ENCODE peak calls at places on chromosomes 3 and 15, in five cellular contexts. T is cardiac fibroblast, O is testis, B is bronchial epithelial cell, N is PC-3. V is an unnamed sample.
A peak's percentile ranks its signal among the peaks of the same experiment; 100 is the strongest.

GRCh38 chr3:170603770-170604510 is 18.1 kb upstream of the SLC7A14 start:
- DNase-seq in T (peak; percentile 30), O (no peak), B (no peak), N (no peak), V (no peak)

GRCh38 chr3:172317984-172318383 is 130.3 kb downstream of the GHSR start:
- DNase-seq in T (peak; percentile 95), O (peak; percentile 48), B (peak; percentile 87), N (peak; percentile 89), V (peak; percentile 58)

GRCh38 chr3:72413228-72413627 is 435.0 kb downstream of the SHQ1 start:
- DNase-seq in T (peak; percentile 77), O (no peak), B (peak; percentile 57), N (peak; percentile 52), V (no peak)

GRCh38 chr3:187027531-187027936 is 97.2 kb downstream of the ST6GAL1 start:
- DNase-seq in T (no peak), O (no peak), B (no peak), N (no peak), V (peak; percentile 84)

GRCh38 chr3:107928084-107928445 is 162.8 kb downstream of the CD47 start:
- DNase-seq in T (peak; percentile 43), O (no peak), B (peak; percentile 61), N (peak; percentile 59), V (no peak)

GRCh38 chr3:63661242-63661641 is 8.8 kb downstream of the SNTN start:
- DNase-seq in T (peak; percentile 7), O (no peak), B (peak; percentile 18), N (no peak), V (no peak)

GRCh38 chr3:79040701-79041100 is 727.1 kb downstream of the ROBO1 start:
- DNase-seq in T (peak; percentile 73), O (no peak), B (peak; percentile 94), N (peak; percentile 64), V (no peak)

GRCh38 chr3:105040026-105040622 is 326.6 kb upstream of the ALCAM start:
- DNase-seq in T (peak; percentile 34), O (no peak), B (no peak), N (no peak), V (no peak)

GRCh38 chr15:76199106-76200082 is 111.9 kb downstream of the ETFA start:
- DNase-seq in T (peak; percentile 84), O (no peak), B (peak; percentile 15), N (no peak), V (no peak)

GRCh38 chr3:155647196-155647595 is 97.7 kb downstream of the PLCH1 start:
- DNase-seq in T (no peak), O (no peak), B (no peak), N (no peak), V (no peak)

GRCh38 chr3:51390186-51390585 is 899 bp upstream of the RBM15B start:
- DNase-seq in T (no peak), O (no peak), B (no peak), N (no peak), V (peak; percentile 22)

GRCh38 chr15:32651229-32651837 is 9.8 kb downstream of the SCG5 start:
- DNase-seq in T (peak; percentile 80), O (peak; percentile 69), B (peak; percentile 69), N (peak; percentile 88), V (peak; percentile 72)

GRCh38 chr15:55969582-55969981 is 23.8 kb downstream of the NEDD4 start:
- DNase-seq in T (no peak), O (no peak), B (peak; percentile 26), N (peak; percentile 7), V (no peak)

GRCh38 chr15:59313703-59314332 is 58.9 kb downstream of the MYO1E start:
- DNase-seq in T (no peak), O (peak; percentile 46), B (peak; percentile 95), N (peak; percentile 90), V (peak; percentile 93)

GRCh38 chr3:156533205-156533604 is 21.7 kb downstream of the SSR3 start:
- DNase-seq in T (no peak), O (no peak), B (no peak), N (no peak), V (no peak)

GRCh38 chr3:127742580-127742979 is 69.8 kb downstream of the ABTB1 start:
- DNase-seq in T (no peak), O (no peak), B (no peak), N (no peak), V (no peak)

GRCh38 chr15:23866832-23867231 is 179.7 kb upstream of the NDN start:
- DNase-seq in T (no peak), O (no peak), B (no peak), N (peak; percentile 41), V (no peak)

GRCh38 chr15:96583671-96584070 is 253.2 kb downstream of the NR2F2 start:
- DNase-seq in T (no peak), O (no peak), B (peak; percentile 8), N (no peak), V (no peak)

GRCh38 chr15:56820333-56820732 is 87.0 kb upstream of the ZNF280D start:
- DNase-seq in T (no peak), O (no peak), B (no peak), N (no peak), V (no peak)

GRCh38 chr15:60389261-60390077 is 8.3 kb downstream of the ANXA2 start:
- DNase-seq in T (no peak), O (no peak), B (peak; percentile 27), N (no peak), V (peak; percentile 72)

GRCh38 chr3:43512749-43513404 is 108.9 kb downstream of the ANO10 start:
- DNase-seq in T (no peak), O (no peak), B (peak; percentile 7), N (peak; percentile 17), V (no peak)

GRCh38 chr3:179608931-179609720 is 4.5 kb downstream of the NDUFB5 start:
- DNase-seq in T (no peak), O (no peak), B (no peak), N (no peak), V (peak; percentile 68)

DNA sequence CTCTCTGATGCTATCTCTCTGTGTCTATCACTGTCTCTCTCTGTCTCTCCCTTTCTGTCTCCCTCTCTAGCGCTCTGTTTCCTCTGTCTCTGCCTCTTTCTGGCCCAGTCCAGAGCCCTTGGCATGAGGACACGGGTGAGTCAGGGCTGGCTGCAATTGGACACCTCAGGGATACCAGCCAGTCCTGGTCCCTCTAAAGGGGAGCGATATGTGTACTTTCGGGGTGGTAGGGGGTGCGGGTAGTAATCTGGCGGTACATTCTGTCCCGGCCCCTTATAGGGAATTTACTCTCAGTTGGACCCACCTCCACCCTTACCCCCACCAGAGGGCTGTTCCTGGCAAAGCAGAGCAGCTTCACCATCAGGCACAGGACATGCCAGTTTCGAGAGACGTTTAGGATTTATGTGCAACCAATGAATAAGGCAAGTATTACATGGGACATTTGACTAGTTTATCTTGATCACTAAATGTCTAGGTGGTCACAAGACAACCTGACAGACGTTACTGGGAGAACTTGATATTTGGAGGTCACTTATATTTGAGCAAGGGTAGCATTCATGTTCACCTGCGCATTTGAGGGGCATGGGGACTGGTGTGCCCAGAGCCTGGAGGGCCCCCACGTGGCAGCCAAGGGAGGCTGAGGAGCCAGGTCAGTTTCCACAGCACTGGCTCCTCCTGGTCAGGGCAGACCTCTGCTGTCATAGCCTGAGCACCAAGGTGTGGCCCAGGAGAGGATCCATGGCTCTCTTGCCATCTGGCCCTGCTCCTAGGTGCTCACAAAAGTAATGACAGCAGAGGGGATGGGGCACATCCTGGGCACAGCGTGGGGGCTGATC is 256.1 kb downstream of the PLCL2 start:
- DNase-seq in T (peak; percentile 10), O (peak; percentile 15), B (no peak), N (peak; percentile 37), V (peak; percentile 31)
- H3K4me3 ChIP-seq in T (no peak overlapping the region), O (no peak overlapping the region), B (no peak overlapping the region), N (no peak overlapping the region), V (no peak overlapping the region)

GRCh38 chr3:157542711-157543485 is 39.7 kb upstream of the VEPH1 start:
- DNase-seq in T (peak; percentile 86), O (peak; percentile 78), B (peak; percentile 42), N (peak; percentile 85), V (no peak)
- TF ChIP-seq CTCF in T (peak; percentile 41), O (peak; percentile 8), B (peak; percentile 29), N (peak; percentile 45), V (no peak)

DNA sequence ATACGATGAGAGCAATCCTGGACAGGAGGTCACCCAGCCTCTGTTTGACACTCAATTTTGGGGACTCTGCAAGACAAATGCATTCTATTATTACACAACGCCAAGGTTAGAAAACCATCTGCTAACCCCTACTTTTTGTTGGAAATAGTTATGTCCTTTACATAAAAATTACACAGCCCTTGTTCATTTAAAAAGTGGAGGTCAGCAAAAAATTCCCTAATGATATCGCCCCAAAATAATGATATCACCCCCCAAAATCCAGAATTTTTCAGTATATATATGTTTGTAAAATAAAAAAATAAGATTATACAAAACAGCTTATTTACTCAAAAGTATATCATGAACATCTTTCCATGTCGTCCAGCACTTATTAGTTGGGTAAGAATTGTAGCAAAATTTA is 11.4 kb downstream of the ROPN1 start:
- DNase-seq in T (no peak), O (no peak), B (no peak), N (no peak), V (no peak)
- H3K4me3 ChIP-seq in T (no peak overlapping the region), O (no peak overlapping the region), B (no peak overlapping the region), N (no peak overlapping the region), V (no peak overlapping the region)

DNA sequence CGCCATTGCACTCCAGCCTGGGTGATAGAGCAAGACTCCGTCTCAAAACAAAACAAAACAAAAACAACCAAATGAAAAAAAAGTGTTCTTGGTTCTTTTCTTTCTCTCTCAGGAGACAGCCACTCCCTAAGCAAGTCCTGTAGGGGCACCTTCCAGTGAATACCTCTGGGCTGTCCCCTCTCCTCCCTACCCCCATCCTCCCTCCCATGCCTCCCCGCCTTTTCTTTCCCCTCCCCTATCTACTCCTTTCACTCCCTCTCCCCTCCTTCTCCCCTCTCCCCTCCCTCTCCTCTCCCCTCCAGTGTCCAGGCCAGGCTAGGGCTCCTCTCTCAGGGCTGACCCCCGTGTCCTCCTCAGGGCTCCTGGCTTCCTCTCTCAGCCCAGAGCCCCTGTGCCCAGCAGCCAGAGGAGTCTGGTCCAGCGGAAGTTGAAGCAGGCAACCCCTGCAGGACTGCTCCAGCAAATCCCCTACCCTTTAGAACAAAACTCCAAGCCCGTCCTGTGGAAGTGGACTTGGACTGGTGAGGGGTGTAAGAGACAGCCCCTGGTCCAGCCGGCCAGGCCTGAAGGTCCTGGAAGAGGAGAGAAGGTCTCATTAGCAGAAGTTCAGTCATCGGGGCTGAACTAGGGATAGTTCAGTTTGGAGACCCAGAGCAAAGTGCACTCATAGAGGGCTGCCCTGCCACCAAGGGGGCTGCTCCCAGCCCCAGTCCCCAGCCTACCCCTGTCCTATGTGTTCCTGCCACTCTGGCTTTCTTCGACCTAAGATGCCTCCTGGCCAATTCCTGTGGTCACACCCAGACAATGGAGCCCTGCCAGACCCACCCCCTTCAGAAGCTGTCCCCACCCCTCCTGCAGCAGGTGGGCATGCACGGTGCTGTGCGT is 79.8 kb upstream of the IQSEC1 start:
- DNase-seq in T (no peak), O (no peak), B (no peak), N (no peak), V (no peak)
- TF ChIP-seq CTCF in T (no peak), O (no peak), B (no peak), N (no peak), V (no peak)

GRCh38 chr15:100919481-100920405 is 586 bp downstream of the LRRK1 start:
- DNase-seq in T (peak; percentile 24), O (no peak), B (no peak), N (peak; percentile 26), V (peak; percentile 38)
- H3K4me3 ChIP-seq in T (peak overlapping the region; percentile 71), O (peak overlapping the region; percentile 74), B (peak overlapping the region; percentile 83), N (peak overlapping the region; percentile 80), V (peak overlapping the region; percentile 88)

GRCh38 chr3:193292386-193292785 is 51.4 kb downstream of the PLAAT1 start:
- DNase-seq in T (no peak), O (no peak), B (peak; percentile 19), N (no peak), V (no peak)

GRCh38 chr3:193297421-193297820 is 56.4 kb downstream of the PLAAT1 start:
- DNase-seq in T (no peak), O (no peak), B (peak; percentile 70), N (peak; percentile 28), V (peak; percentile 52)

GRCh38 chr3:193301441-193301840 is 60.4 kb downstream of the PLAAT1 start:
- DNase-seq in T (no peak), O (no peak), B (peak; percentile 95), N (peak; percentile 72), V (no peak)

GRCh38 chr3:193295985-193296384 is 55.0 kb downstream of the PLAAT1 start:
- DNase-seq in T (no peak), O (no peak), B (no peak), N (no peak), V (no peak)
- TF ChIP-seq CTCF in T (no peak), O (no peak), B (no peak), N (no peak), V (no peak)

V was measured in GM12865.